ENCODE peak calls at places on chromosomes 7 and 10, in eight cellular contexts. One of them, this sample, is unnamed.

GRCh38 chr7:4634166-4634565 is 47.9 kb upstream of the FOXK1 start:
- DNase-seq in activated T-helper 1 cell treated with anti-CD3 and anti-CD28 coated beads, Interleukin-12 subunit alpha, Interleukin-12 subunit beta, Interleukin-2, Interleukin-4 antibody, amounts not matched to agents 30 ng/mL and 10 ng/mL and 1 ng/mL, durations not matched to agents 14 hours and 24 hours and 36 hours: no peak
- DNase-seq in effector memory CD4-positive, alpha-beta T cell: no peak
- DNase-seq in NCI-H1092 treated with DMSO at 0.1 percent for 48 hours: no peak
- DNase-seq in nucleus accumbens: no peak
- DNase-seq in GM12865: peak; percentile 44
- DNase-seq in PC-3: no peak
- DNase-seq in ovary: no peak
- DNase-seq in this sample: no peak

GRCh38 chr10:118979661-118980060 is 49.9 kb upstream of the NANOS1 start:
- DNase-seq in ovary: no peak
- DNase-seq in PC-3: no peak
- DNase-seq in activated T-helper 1 cell treated with anti-CD3 and anti-CD28 coated beads, Interleukin-12 subunit alpha, Interleukin-12 subunit beta, Interleukin-2, Interleukin-4 antibody, amounts not matched to agents 30 ng/mL and 10 ng/mL and 1 ng/mL, durations not matched to agents 14 hours and 24 hours and 36 hours: no peak
- DNase-seq in GM12865: no peak
- DNase-seq in effector memory CD4-positive, alpha-beta T cell: no peak
- DNase-seq in nucleus accumbens: no peak
- DNase-seq in NCI-H1092 treated with DMSO at 0.1 percent for 48 hours: no peak
- DNase-seq in this sample: no peak

GRCh38 chr10:97907211-97907610 is 57.6 kb downstream of the GOLGA7B start:
- DNase-seq in GM12865: no peak
- DNase-seq in PC-3: no peak
- DNase-seq in ovary: no peak
- DNase-seq in nucleus accumbens: no peak
- DNase-seq in NCI-H1092 treated with DMSO at 0.1 percent for 48 hours: no peak
- DNase-seq in activated T-helper 1 cell treated with anti-CD3 and anti-CD28 coated beads, Interleukin-12 subunit alpha, Interleukin-12 subunit beta, Interleukin-2, Interleukin-4 antibody, amounts not matched to agents 30 ng/mL and 10 ng/mL and 1 ng/mL, durations not matched to agents 14 hours and 24 hours and 36 hours: no peak
- DNase-seq in effector memory CD4-positive, alpha-beta T cell: no peak
- DNase-seq in this sample: no peak

GRCh38 chr10:119829429-119829828 is 43.2 kb downstream of the MCMBP start:
- DNase-seq in NCI-H1092 treated with DMSO at 0.1 percent for 48 hours: no peak
- DNase-seq in activated T-helper 1 cell treated with anti-CD3 and anti-CD28 coated beads, Interleukin-12 subunit alpha, Interleukin-12 subunit beta, Interleukin-2, Interleukin-4 antibody, amounts not matched to agents 30 ng/mL and 10 ng/mL and 1 ng/mL, durations not matched to agents 14 hours and 24 hours and 36 hours: no peak
- DNase-seq in nucleus accumbens: no peak
- DNase-seq in ovary: no peak
- DNase-seq in effector memory CD4-positive, alpha-beta T cell: no peak
- DNase-seq in GM12865: no peak
- DNase-seq in PC-3: no peak
- DNase-seq in this sample: no peak

GRCh38 chr10:132107947-132108877 is 42.5 kb downstream of the JAKMIP3 start:
- DNase-seq in PC-3: no peak
- DNase-seq in effector memory CD4-positive, alpha-beta T cell: no peak
- DNase-seq in nucleus accumbens: no peak
- DNase-seq in ovary: no peak
- DNase-seq in NCI-H1092 treated with DMSO at 0.1 percent for 48 hours: no peak
- DNase-seq in activated T-helper 1 cell treated with anti-CD3 and anti-CD28 coated beads, Interleukin-12 subunit alpha, Interleukin-12 subunit beta, Interleukin-2, Interleukin-4 antibody, amounts not matched to agents 30 ng/mL and 10 ng/mL and 1 ng/mL, durations not matched to agents 14 hours and 24 hours and 36 hours: no peak
- DNase-seq in GM12865: no peak
- DNase-seq in this sample: no peak

GRCh38 chr7:739455-739963 is 12.4 kb upstream of the PRKAR1B start:
- DNase-seq in NCI-H1092 treated with DMSO at 0.1 percent for 48 hours: no peak
- DNase-seq in PC-3: no peak
- DNase-seq in activated T-helper 1 cell treated with anti-CD3 and anti-CD28 coated beads, Interleukin-12 subunit alpha, Interleukin-12 subunit beta, Interleukin-2, Interleukin-4 antibody, amounts not matched to agents 30 ng/mL and 10 ng/mL and 1 ng/mL, durations not matched to agents 14 hours and 24 hours and 36 hours: no peak
- DNase-seq in nucleus accumbens: no peak
- DNase-seq in GM12865: no peak
- DNase-seq in effector memory CD4-positive, alpha-beta T cell: no peak
- DNase-seq in ovary: peak; percentile 16
- DNase-seq in this sample: no peak

GRCh38 chr10:73588656-73589055 is 2.5 kb downstream of the USP54 start:
- DNase-seq in ovary: no peak
- DNase-seq in GM12865: no peak
- DNase-seq in effector memory CD4-positive, alpha-beta T cell: no peak
- DNase-seq in activated T-helper 1 cell treated with anti-CD3 and anti-CD28 coated beads, Interleukin-12 subunit alpha, Interleukin-12 subunit beta, Interleukin-2, Interleukin-4 antibody, amounts not matched to agents 30 ng/mL and 10 ng/mL and 1 ng/mL, durations not matched to agents 14 hours and 24 hours and 36 hours: no peak
- DNase-seq in PC-3: peak; percentile 43
- DNase-seq in NCI-H1092 treated with DMSO at 0.1 percent for 48 hours: no peak
- DNase-seq in nucleus accumbens: no peak
- DNase-seq in this sample: no peak

GRCh38 chr7:27106181-27106905 is 3.9 kb upstream of the HOXA2 start:
- DNase-seq in ovary: no peak
- DNase-seq in PC-3: no peak
- DNase-seq in nucleus accumbens: no peak
- DNase-seq in activated T-helper 1 cell treated with anti-CD3 and anti-CD28 coated beads, Interleukin-12 subunit alpha, Interleukin-12 subunit beta, Interleukin-2, Interleukin-4 antibody, amounts not matched to agents 30 ng/mL and 10 ng/mL and 1 ng/mL, durations not matched to agents 14 hours and 24 hours and 36 hours: no peak
- DNase-seq in effector memory CD4-positive, alpha-beta T cell: no peak
- DNase-seq in GM12865: no peak
- DNase-seq in NCI-H1092 treated with DMSO at 0.1 percent for 48 hours: no peak
- DNase-seq in this sample: no peak

GRCh38 chr10:123455861-123456260 is 210.3 kb upstream of the GPR26 start:
- DNase-seq in GM12865: no peak
- DNase-seq in PC-3: no peak
- DNase-seq in effector memory CD4-positive, alpha-beta T cell: no peak
- DNase-seq in activated T-helper 1 cell treated with anti-CD3 and anti-CD28 coated beads, Interleukin-12 subunit alpha, Interleukin-12 subunit beta, Interleukin-2, Interleukin-4 antibody, amounts not matched to agents 30 ng/mL and 10 ng/mL and 1 ng/mL, durations not matched to agents 14 hours and 24 hours and 36 hours: no peak
- DNase-seq in ovary: no peak
- DNase-seq in nucleus accumbens: no peak
- DNase-seq in NCI-H1092 treated with DMSO at 0.1 percent for 48 hours: no peak
- DNase-seq in this sample: no peak

GRCh38 chr10:129963831-129964501 is at the start of gene EBF3:
- DNase-seq in activated T-helper 1 cell treated with anti-CD3 and anti-CD28 coated beads, Interleukin-12 subunit alpha, Interleukin-12 subunit beta, Interleukin-2, Interleukin-4 antibody, amounts not matched to agents 30 ng/mL and 10 ng/mL and 1 ng/mL, durations not matched to agents 14 hours and 24 hours and 36 hours: peak; percentile 24
- DNase-seq in ovary: peak; percentile 65
- DNase-seq in PC-3: peak; percentile 9
- DNase-seq in effector memory CD4-positive, alpha-beta T cell: peak; percentile 11
- DNase-seq in NCI-H1092 treated with DMSO at 0.1 percent for 48 hours: peak; percentile 71
- DNase-seq in nucleus accumbens: no peak
- DNase-seq in GM12865: no peak
- DNase-seq in this sample: peak; percentile 63

GRCh38 chr10:59536151-59536550 is 173.5 kb downstream of the SLC16A9 start:
- DNase-seq in effector memory CD4-positive, alpha-beta T cell: no peak
- DNase-seq in ovary: no peak
- DNase-seq in nucleus accumbens: no peak
- DNase-seq in PC-3: peak; percentile 84
- DNase-seq in activated T-helper 1 cell treated with anti-CD3 and anti-CD28 coated beads, Interleukin-12 subunit alpha, Interleukin-12 subunit beta, Interleukin-2, Interleukin-4 antibody, amounts not matched to agents 30 ng/mL and 10 ng/mL and 1 ng/mL, durations not matched to agents 14 hours and 24 hours and 36 hours: no peak
- DNase-seq in NCI-H1092 treated with DMSO at 0.1 percent for 48 hours: no peak
- DNase-seq in GM12865: no peak
- DNase-seq in this sample: peak; percentile 2

GRCh38 chr7:63900394-63901203 is 98.0 kb upstream of the ZNF722 start:
- DNase-seq in nucleus accumbens: peak; percentile 91
- DNase-seq in NCI-H1092 treated with DMSO at 0.1 percent for 48 hours: peak; percentile 95
- DNase-seq in GM12865: peak; percentile 10
- DNase-seq in activated T-helper 1 cell treated with anti-CD3 and anti-CD28 coated beads, Interleukin-12 subunit alpha, Interleukin-12 subunit beta, Interleukin-2, Interleukin-4 antibody, amounts not matched to agents 30 ng/mL and 10 ng/mL and 1 ng/mL, durations not matched to agents 14 hours and 24 hours and 36 hours: peak; percentile 62
- DNase-seq in effector memory CD4-positive, alpha-beta T cell: peak; percentile 78
- DNase-seq in ovary: peak; percentile 94
- DNase-seq in PC-3: peak; percentile 82
- DNase-seq in this sample: peak; percentile 72

GRCh38 chr10:88879754-88880286 is at the start of gene STAMBPL1:
- DNase-seq in PC-3: peak; percentile 27
- DNase-seq in ovary: no peak
- DNase-seq in effector memory CD4-positive, alpha-beta T cell: peak; percentile 53
- DNase-seq in activated T-helper 1 cell treated with anti-CD3 and anti-CD28 coated beads, Interleukin-12 subunit alpha, Interleukin-12 subunit beta, Interleukin-2, Interleukin-4 antibody, amounts not matched to agents 30 ng/mL and 10 ng/mL and 1 ng/mL, durations not matched to agents 14 hours and 24 hours and 36 hours: peak; percentile 80
- DNase-seq in GM12865: peak; percentile 89
- DNase-seq in nucleus accumbens: peak; percentile 72
- DNase-seq in NCI-H1092 treated with DMSO at 0.1 percent for 48 hours: peak; percentile 14
- DNase-seq in this sample: peak; percentile 15

GRCh38 chr7:149463500-149464161 is 2.8 kb upstream of the ZNF777 start:
- DNase-seq in ovary: no peak
- DNase-seq in nucleus accumbens: no peak
- DNase-seq in activated T-helper 1 cell treated with anti-CD3 and anti-CD28 coated beads, Interleukin-12 subunit alpha, Interleukin-12 subunit beta, Interleukin-2, Interleukin-4 antibody, amounts not matched to agents 30 ng/mL and 10 ng/mL and 1 ng/mL, durations not matched to agents 14 hours and 24 hours and 36 hours: no peak
- DNase-seq in PC-3: no peak
- DNase-seq in effector memory CD4-positive, alpha-beta T cell: no peak
- DNase-seq in NCI-H1092 treated with DMSO at 0.1 percent for 48 hours: no peak
- DNase-seq in GM12865: no peak
- DNase-seq in this sample: no peak

GRCh38 chr7:132601783-132602182 is 25.5 kb upstream of the PLXNA4 start:
- DNase-seq in effector memory CD4-positive, alpha-beta T cell: no peak
- DNase-seq in GM12865: no peak
- DNase-seq in PC-3: no peak
- DNase-seq in activated T-helper 1 cell treated with anti-CD3 and anti-CD28 coated beads, Interleukin-12 subunit alpha, Interleukin-12 subunit beta, Interleukin-2, Interleukin-4 antibody, amounts not matched to agents 30 ng/mL and 10 ng/mL and 1 ng/mL, durations not matched to agents 14 hours and 24 hours and 36 hours: no peak
- DNase-seq in nucleus accumbens: no peak
- DNase-seq in ovary: no peak
- DNase-seq in NCI-H1092 treated with DMSO at 0.1 percent for 48 hours: no peak
- DNase-seq in this sample: no peak

GRCh38 chr7:156703773-156704482 is 63.4 kb downstream of the RNF32 start:
- DNase-seq in GM12865: peak; percentile 48
- DNase-seq in ovary: no peak
- DNase-seq in PC-3: no peak
- DNase-seq in activated T-helper 1 cell treated with anti-CD3 and anti-CD28 coated beads, Interleukin-12 subunit alpha, Interleukin-12 subunit beta, Interleukin-2, Interleukin-4 antibody, amounts not matched to agents 30 ng/mL and 10 ng/mL and 1 ng/mL, durations not matched to agents 14 hours and 24 hours and 36 hours: no peak
- DNase-seq in NCI-H1092 treated with DMSO at 0.1 percent for 48 hours: no peak
- DNase-seq in nucleus accumbens: no peak
- DNase-seq in effector memory CD4-positive, alpha-beta T cell: no peak
- DNase-seq in this sample: no peak

GRCh38 chr10:117830832-117831231 is 215.9 kb downstream of the RAB11FIP2 start:
- DNase-seq in PC-3: no peak
- DNase-seq in effector memory CD4-positive, alpha-beta T cell: no peak
- DNase-seq in ovary: no peak
- DNase-seq in nucleus accumbens: no peak
- DNase-seq in GM12865: peak; percentile 37
- DNase-seq in activated T-helper 1 cell treated with anti-CD3 and anti-CD28 coated beads, Interleukin-12 subunit alpha, Interleukin-12 subunit beta, Interleukin-2, Interleukin-4 antibody, amounts not matched to agents 30 ng/mL and 10 ng/mL and 1 ng/mL, durations not matched to agents 14 hours and 24 hours and 36 hours: peak; percentile 17
- DNase-seq in NCI-H1092 treated with DMSO at 0.1 percent for 48 hours: no peak
- DNase-seq in this sample: peak; percentile 23

GRCh38 chr7:131111-132094 is 61.0 kb upstream of the FAM20C start:
- DNase-seq in NCI-H1092 treated with DMSO at 0.1 percent for 48 hours: peak; percentile 29
- DNase-seq in nucleus accumbens: no peak
- DNase-seq in ovary: peak; percentile 79
- DNase-seq in GM12865: no peak
- DNase-seq in effector memory CD4-positive, alpha-beta T cell: no peak
- DNase-seq in activated T-helper 1 cell treated with anti-CD3 and anti-CD28 coated beads, Interleukin-12 subunit alpha, Interleukin-12 subunit beta, Interleukin-2, Interleukin-4 antibody, amounts not matched to agents 30 ng/mL and 10 ng/mL and 1 ng/mL, durations not matched to agents 14 hours and 24 hours and 36 hours: no peak
- DNase-seq in PC-3: no peak
- DNase-seq in this sample: no peak

GRCh38 chr10:66283874-66284464 is 641.9 kb upstream of the LRRTM3 start:
- DNase-seq in NCI-H1092 treated with DMSO at 0.1 percent for 48 hours: no peak
- DNase-seq in activated T-helper 1 cell treated with anti-CD3 and anti-CD28 coated beads, Interleukin-12 subunit alpha, Interleukin-12 subunit beta, Interleukin-2, Interleukin-4 antibody, amounts not matched to agents 30 ng/mL and 10 ng/mL and 1 ng/mL, durations not matched to agents 14 hours and 24 hours and 36 hours: no peak
- DNase-seq in PC-3: no peak
- DNase-seq in ovary: no peak
- DNase-seq in effector memory CD4-positive, alpha-beta T cell: no peak
- DNase-seq in GM12865: no peak
- DNase-seq in nucleus accumbens: no peak
- DNase-seq in this sample: no peak

GRCh38 chr10:72238392-72239175 is 22.5 kb upstream of the ASCC1 start:
- DNase-seq in activated T-helper 1 cell treated with anti-CD3 and anti-CD28 coated beads, Interleukin-12 subunit alpha, Interleukin-12 subunit beta, Interleukin-2, Interleukin-4 antibody, amounts not matched to agents 30 ng/mL and 10 ng/mL and 1 ng/mL, durations not matched to agents 14 hours and 24 hours and 36 hours: no peak
- DNase-seq in nucleus accumbens: no peak
- DNase-seq in effector memory CD4-positive, alpha-beta T cell: no peak
- DNase-seq in NCI-H1092 treated with DMSO at 0.1 percent for 48 hours: no peak
- DNase-seq in ovary: peak; percentile 16
- DNase-seq in PC-3: no peak
- DNase-seq in GM12865: no peak
- DNase-seq in this sample: no peak

GRCh38 chr10:61750943-61751471 is 88.3 kb downstream of the CABCOCO1 start:
- DNase-seq in nucleus accumbens: no peak
- DNase-seq in ovary: peak; percentile 29
- DNase-seq in NCI-H1092 treated with DMSO at 0.1 percent for 48 hours: peak; percentile 3
- DNase-seq in activated T-helper 1 cell treated with anti-CD3 and anti-CD28 coated beads, Interleukin-12 subunit alpha, Interleukin-12 subunit beta, Interleukin-2, Interleukin-4 antibody, amounts not matched to agents 30 ng/mL and 10 ng/mL and 1 ng/mL, durations not matched to agents 14 hours and 24 hours and 36 hours: peak; percentile 53
- DNase-seq in GM12865: peak; percentile 83
- DNase-seq in effector memory CD4-positive, alpha-beta T cell: peak; percentile 46
- DNase-seq in PC-3: peak; percentile 98
- DNase-seq in this sample: no peak

GRCh38 chr10:78761241-78761825 is 307.4 kb upstream of the ZMIZ1 start:
- DNase-seq in nucleus accumbens: no peak
- DNase-seq in PC-3: no peak
- DNase-seq in ovary: no peak
- DNase-seq in effector memory CD4-positive, alpha-beta T cell: no peak
- DNase-seq in NCI-H1092 treated with DMSO at 0.1 percent for 48 hours: no peak
- DNase-seq in activated T-helper 1 cell treated with anti-CD3 and anti-CD28 coated beads, Interleukin-12 subunit alpha, Interleukin-12 subunit beta, Interleukin-2, Interleukin-4 antibody, amounts not matched to agents 30 ng/mL and 10 ng/mL and 1 ng/mL, durations not matched to agents 14 hours and 24 hours and 36 hours: no peak
- DNase-seq in GM12865: no peak
- DNase-seq in this sample: no peak

GRCh38 chr7:135253851-135254815 is 20.5 kb downstream of the STRA8 start:
- DNase-seq in PC-3: peak; percentile 74
- DNase-seq in activated T-helper 1 cell treated with anti-CD3 and anti-CD28 coated beads, Interleukin-12 subunit alpha, Interleukin-12 subunit beta, Interleukin-2, Interleukin-4 antibody, amounts not matched to agents 30 ng/mL and 10 ng/mL and 1 ng/mL, durations not matched to agents 14 hours and 24 hours and 36 hours: no peak
- DNase-seq in GM12865: no peak
- DNase-seq in ovary: no peak
- DNase-seq in NCI-H1092 treated with DMSO at 0.1 percent for 48 hours: no peak
- DNase-seq in effector memory CD4-positive, alpha-beta T cell: no peak
- DNase-seq in nucleus accumbens: peak; percentile 71
- DNase-seq in this sample: no peak

GRCh38 chr10:131725736-131726459 is 174.9 kb upstream of the PPP2R2D start:
- DNase-seq in ovary: no peak
- DNase-seq in PC-3: no peak
- DNase-seq in GM12865: no peak
- DNase-seq in nucleus accumbens: no peak
- DNase-seq in effector memory CD4-positive, alpha-beta T cell: no peak
- DNase-seq in activated T-helper 1 cell treated with anti-CD3 and anti-CD28 coated beads, Interleukin-12 subunit alpha, Interleukin-12 subunit beta, Interleukin-2, Interleukin-4 antibody, amounts not matched to agents 30 ng/mL and 10 ng/mL and 1 ng/mL, durations not matched to agents 14 hours and 24 hours and 36 hours: no peak
- DNase-seq in NCI-H1092 treated with DMSO at 0.1 percent for 48 hours: no peak
- DNase-seq in this sample: no peak

GRCh38 chr10:34520084-34520483 is 295.0 kb downstream of the PARD3 start:
- DNase-seq in nucleus accumbens: no peak
- DNase-seq in activated T-helper 1 cell treated with anti-CD3 and anti-CD28 coated beads, Interleukin-12 subunit alpha, Interleukin-12 subunit beta, Interleukin-2, Interleukin-4 antibody, amounts not matched to agents 30 ng/mL and 10 ng/mL and 1 ng/mL, durations not matched to agents 14 hours and 24 hours and 36 hours: no peak
- DNase-seq in PC-3: peak; percentile 100
- DNase-seq in ovary: no peak
- DNase-seq in GM12865: no peak
- DNase-seq in effector memory CD4-positive, alpha-beta T cell: no peak
- DNase-seq in NCI-H1092 treated with DMSO at 0.1 percent for 48 hours: no peak
- DNase-seq in this sample: peak; percentile 72